ENCODE peak calls at places on chromosome 17, in five cellular contexts. J is HFF-Myc, R is H1, O is NCI-H146, D is neural progenitor cell. I is an unnamed sample.

GRCh38 chr17:38869647-38870258 is at the start of gene LASP1:
- DNase-seq in J (no peak), R (peak), O (peak), D (peak), I (peak)

GRCh38 chr17:17505151-17505550 is 9.0 kb upstream of the RASD1 start:
- DNase-seq in J (no peak), R (no peak), O (no peak), D (no peak), I (no peak)

GRCh38 chr17:68057531-68057952 is 22.0 kb downstream of the KPNA2 start:
- DNase-seq in J (no peak), R (no peak), O (no peak), D (no peak), I (peak)

GRCh38 chr17:16933317-16934132 is 38.4 kb downstream of the TNFRSF13B start:
- DNase-seq in J (no peak), R (no peak), O (peak), D (no peak), I (no peak)

GRCh38 chr17:72984925-72985322 is 107.6 kb downstream of the SLC39A11 start:
- DNase-seq in J (no peak), R (no peak), O (no peak), D (no peak), I (no peak)

GRCh38 chr17:66834919-66835454 is at the start of gene CACNG5:
- DNase-seq in J (no peak), R (no peak), O (peak), D (peak), I (no peak)

GRCh38 chr17:35002876-35003551 is 22.7 kb downstream of the LIG3 start:
- DNase-seq in J (no peak), R (no peak), O (no peak), D (no peak), I (no peak)

GRCh38 chr17:35801583-35802224 is 6.3 kb upstream of the MMP28 start:
- DNase-seq in J (peak), R (no peak), O (no peak), D (no peak), I (peak)

GRCh38 chr17:67712375-67712774 is 5.4 kb upstream of the NOL11 start:
- DNase-seq in J (no peak), R (no peak), O (no peak), D (no peak), I (no peak)

GRCh38 chr17:40857535-40857934 is 9.5 kb downstream of the KRT12 start:
- DNase-seq in J (peak), R (no peak), O (no peak), D (no peak), I (peak)

GRCh38 chr17:17994271-17994670 is 21.6 kb downstream of the DRC3 start:
- DNase-seq in J (no peak), R (peak), O (peak), D (peak), I (no peak)

GRCh38 chr17:8894673-8895578 is 27.5 kb upstream of the PIK3R6 start:
- DNase-seq in J (peak), R (no peak), O (peak), D (peak), I (peak)

GRCh38 chr17:41860254-41860931 is 4.8 kb downstream of the KLHL11 start:
- DNase-seq in J (no peak), R (no peak), O (no peak), D (no peak), I (no peak)

GRCh38 chr17:72342582-72343527 is 222.0 kb downstream of the SOX9 start:
- DNase-seq in J (no peak), R (no peak), O (no peak), D (no peak), I (peak)

GRCh38 chr17:56985371-56986162 is 7.6 kb downstream of the SCPEP1 start:
- DNase-seq in J (no peak), R (no peak), O (no peak), D (no peak), I (no peak)

GRCh38 chr17:19237389-19238166 is 412 bp downstream of the EPN2 start:
- DNase-seq in J (no peak), R (no peak), O (peak), D (peak), I (no peak)

GRCh38 chr17:49899588-49899987 is 51.7 kb upstream of the TAC4 start:
- DNase-seq in J (no peak), R (no peak), O (no peak), D (no peak), I (no peak)

GRCh38 chr17:17156511-17156910 is 49.6 kb downstream of the PLD6 start:
- DNase-seq in J (no peak), R (no peak), O (no peak), D (no peak), I (peak)

GRCh38 chr17:4854181-4854681 is 21.1 kb downstream of the MINK1 start:
- DNase-seq in J (no peak), R (no peak), O (no peak), D (no peak), I (peak)

GRCh38 chr17:20156196-20157077 is 147.3 kb downstream of the SPECC1 start:
- DNase-seq in J (no peak), R (no peak), O (peak), D (peak), I (peak)

GRCh38 chr17:76414334-76415295 is 30.2 kb downstream of the SPHK1 start:
- DNase-seq in J (no peak), R (no peak), O (peak), D (peak), I (peak)

GRCh38 chr17:49913226-49914095 is 55.5 kb upstream of the DLX4 start:
- DNase-seq in J (peak), R (no peak), O (no peak), D (no peak), I (peak)

GRCh38 chr17:75773121-75773807 is 8.3 kb upstream of the GALK1 start:
- DNase-seq in J (no peak), R (no peak), O (no peak), D (no peak), I (no peak)

GRCh38 chr17:42520540-42520951 is 15.5 kb upstream of the NAGLU start:
- DNase-seq in J (no peak), R (no peak), O (no peak), D (peak), I (no peak)

GRCh38 chr17:57636985-57637667 is 108.0 kb downstream of the CCDC182 start:
- DNase-seq in J (no peak), R (no peak), O (no peak), D (no peak), I (no peak)

GRCh38 chr17:34299918-34300600 is 14.5 kb downstream of the CCL11 start:
- DNase-seq in J (no peak), R (no peak), O (no peak), D (no peak), I (peak)

GRCh38 chr17:63434951-63435571 is 11.0 kb downstream of the CYB561 start:
- DNase-seq in J (no peak), R (no peak), O (no peak), D (no peak), I (no peak)

GRCh38 chr17:13024526-13025263 is 6.9 kb upstream of the ELAC2 start:
- DNase-seq in J (no peak), R (peak), O (peak), D (peak), I (peak)

GRCh38 chr17:35242158-35242804 is 591 bp upstream of the SLFN5 start:
- DNase-seq in J (no peak), R (peak), O (peak), D (peak), I (peak)

GRCh38 chr17:57838453-57838852 is 11.4 kb downstream of the MRPS23 start:
- DNase-seq in J (no peak), R (no peak), O (no peak), D (no peak), I (no peak)

GRCh38 chr17:78884876-78885667 is 17.9 kb downstream of the CEP295NL start:
- DNase-seq in J (no peak), R (no peak), O (no peak), D (no peak), I (no peak)

GRCh38 chr17:49742256-49742655 is 21.7 kb downstream of the FAM117A start:
- DNase-seq in J (no peak), R (no peak), O (no peak), D (no peak), I (peak)

GRCh38 chr17:83145831-83146230 is 66.4 kb downstream of the METRNL start:
- DNase-seq in J (no peak), R (no peak), O (no peak), D (no peak), I (no peak)

GRCh38 chr17:9270921-9271320 is 249.6 kb downstream of the NTN1 start:
- DNase-seq in J (no peak), R (no peak), O (no peak), D (no peak), I (no peak)

GRCh38 chr17:17057057-17057551 is 14.8 kb downstream of the MPRIP start:
- DNase-seq in J (no peak), R (no peak), O (no peak), D (no peak), I (no peak)

GRCh38 chr17:36778458-36778857 is 158.8 kb upstream of the LHX1 start:
- DNase-seq in J (no peak), R (no peak), O (no peak), D (no peak), I (no peak)